ENCODE peak calls at places on chromosomes 11 and 22, in five cellular contexts. Z is CD4-positive, CD25-positive, alpha-beta regulatory T cell; C is iris pigment epithelial cell; J is kidney; U is brain microvascular endothelial cell. R is an unnamed sample.

GRCh38 chr11:95461348-95461747 is 230.3 kb upstream of the SESN3 start:
- DNase-seq in Z (no peak), C (no peak), J (no peak), U (no peak), R (no peak)

GRCh38 chr22:46763051-46763705 is 728 bp downstream of the TBC1D22A start:
- DNase-seq in Z (peak), C (peak), J (peak), U (no peak), R (peak)

GRCh38 chr11:72676874-72677341 is 2.7 kb upstream of the PDE2A start:
- DNase-seq in Z (peak), C (peak), J (peak), U (peak), R (peak)

GRCh38 chr11:12131943-12132789 is 21.8 kb downstream of the MICAL2 start:
- DNase-seq in Z (no peak), C (no peak), J (no peak), U (no peak), R (no peak)

GRCh38 chr11:8705171-8705570 is 22.6 kb downstream of the RPL27A start:
- DNase-seq in Z (no peak), C (no peak), J (no peak), U (no peak), R (no peak)

GRCh38 chr22:19803736-19804267 is 43.2 kb downstream of the TBX1 start:
- DNase-seq in Z (no peak), C (no peak), J (peak), U (no peak), R (no peak)

GRCh38 chr11:88431675-88432341 is 94.3 kb upstream of the CTSC start:
- DNase-seq in Z (no peak), C (no peak), J (no peak), U (no peak), R (no peak)

GRCh38 chr22:37242395-37242918 is 1.6 kb downstream of the RAC2 start:
- DNase-seq in Z (peak), C (peak), J (peak), U (peak), R (peak)

GRCh38 chr22:42662114-42663021 is 13.2 kb upstream of the CYB5R3 start:
- DNase-seq in Z (peak), C (peak), J (peak), U (peak), R (peak)

GRCh38 chr11:125079151-125079877 is 16.2 kb downstream of the SLC37A2 start:
- DNase-seq in Z (no peak), C (peak), J (no peak), U (peak), R (no peak)

GRCh38 chr22:27679722-27680488 is 121.7 kb downstream of the MN1 start:
- DNase-seq in Z (no peak), C (no peak), J (no peak), U (no peak), R (no peak)

GRCh38 chr22:35728639-35729308 is 11.1 kb downstream of the APOL5 start:
- DNase-seq in Z (no peak), C (no peak), J (peak), U (no peak), R (no peak)

GRCh38 chr11:81007046-81007445 is 1566.2 kb upstream of the TENM4 start:
- DNase-seq in Z (no peak), C (peak), J (no peak), U (peak), R (no peak)

GRCh38 chr22:47171441-47172221 is 409.2 kb downstream of the TBC1D22A start:
- DNase-seq in Z (no peak), C (no peak), J (peak), U (no peak), R (no peak)

GRCh38 chr11:129888451-129888850 is 6.9 kb downstream of the NFRKB start:
- DNase-seq in Z (no peak), C (no peak), J (no peak), U (no peak), R (no peak)

GRCh38 chr11:33179431-33179830 is 18.2 kb upstream of the CSTF3 start:
- DNase-seq in Z (no peak), C (peak), J (no peak), U (peak), R (no peak)

GRCh38 chr11:7457211-7457610 is 28.1 kb upstream of the OLFML1 start:
- DNase-seq in Z (no peak), C (peak), J (no peak), U (peak), R (no peak)

GRCh38 chr11:31958086-31958735 is 132.7 kb upstream of the RCN1 start:
- DNase-seq in Z (peak), C (peak), J (no peak), U (peak), R (peak)

GRCh38 chr11:4539603-4540219 is 5.3 kb upstream of the OR52M1 start:
- DNase-seq in Z (peak), C (peak), J (no peak), U (peak), R (peak)

GRCh38 chr22:45425101-45425500 is 11.6 kb downstream of the RIBC2 start:
- DNase-seq in Z (no peak), C (peak), J (peak), U (peak), R (no peak)

GRCh38 chr11:126024143-126024542 is 38.5 kb downstream of the CDON start:
- DNase-seq in Z (no peak), C (no peak), J (no peak), U (no peak), R (no peak)

GRCh38 chr11:44446341-44446712 is 119.1 kb upstream of the CD82 start:
- DNase-seq in Z (no peak), C (no peak), J (no peak), U (no peak), R (no peak)

GRCh38 chr11:102974552-102975280 is 19.2 kb upstream of the MMP13 start:
- DNase-seq in Z (no peak), C (peak), J (no peak), U (peak), R (no peak)

GRCh38 chr11:40328890-40329617 is 1130.4 kb downstream of the LRRC4C start:
- DNase-seq in Z (no peak), C (peak), J (peak), U (peak), R (no peak)

GRCh38 chr11:98564881-98565280 is 455.9 kb upstream of the CNTN5 start:
- DNase-seq in Z (no peak), C (peak), J (no peak), U (no peak), R (no peak)

GRCh38 chr11:119248750-119249670 is 42.9 kb downstream of the CBL start:
- DNase-seq in Z (no peak), C (no peak), J (no peak), U (no peak), R (no peak)

GRCh38 chr11:36376888-36377758 is 81.0 kb downstream of the PRR5L start:
- DNase-seq in Z (no peak), C (peak), J (peak), U (peak), R (peak)

GRCh38 chr22:39647836-39648500 is 77.4 kb downstream of the CACNA1I start:
- DNase-seq in Z (no peak), C (no peak), J (no peak), U (no peak), R (no peak)

GRCh38 chr11:2442554-2442953 is 1.8 kb downstream of the TRPM5 start:
- DNase-seq in Z (no peak), C (no peak), J (no peak), U (no peak), R (no peak)

GRCh38 chr22:50311606-50312351 is 4.3 kb upstream of the PLXNB2 start:
- DNase-seq in Z (no peak), C (no peak), J (peak), U (no peak), R (no peak)

R was measured in GM12892.